ENCODE peak calls at places on chromosomes 12 and 14, in ten cellular contexts. One of them, this sample, is unnamed.

GRCh38 chr12:53508534-53509199 is 1.4 kb upstream of the NPFF start:
- DNase-seq in ovary: peak; percentile 87
- DNase-seq in tibial artery: peak; percentile 89
- DNase-seq in activated CD8-positive, alpha-beta T cell treated with anti-CD3 and anti-CD28 coated beads for 36 hours: peak; percentile 93
- DNase-seq in prostate gland: peak; percentile 77
- DNase-seq in astrocyte of the spinal cord: peak; percentile 68
- DNase-seq in psoas muscle: peak; percentile 81
- DNase-seq in OCI-LY7: peak; percentile 88
- DNase-seq in HFF-Myc: no peak
- DNase-seq in heart left ventricle: peak; percentile 88
- DNase-seq in this sample: peak; percentile 93

GRCh38 chr12:124804011-124804621 is 59.5 kb downstream of the SCARB1 start:
- DNase-seq in ovary: no peak
- DNase-seq in tibial artery: no peak
- DNase-seq in activated CD8-positive, alpha-beta T cell treated with anti-CD3 and anti-CD28 coated beads for 36 hours: no peak
- DNase-seq in prostate gland: peak; percentile 84
- DNase-seq in astrocyte of the spinal cord: peak; percentile 13
- DNase-seq in psoas muscle: peak; percentile 47
- DNase-seq in OCI-LY7: no peak
- DNase-seq in HFF-Myc: peak; percentile 16
- DNase-seq in heart left ventricle: no peak
- DNase-seq in this sample: no peak

GRCh38 chr12:104197264-104197663 is 18.3 kb upstream of the TXNRD1 start:
- DNase-seq in ovary: no peak
- DNase-seq in tibial artery: no peak
- DNase-seq in activated CD8-positive, alpha-beta T cell treated with anti-CD3 and anti-CD28 coated beads for 36 hours: no peak
- DNase-seq in prostate gland: no peak
- DNase-seq in astrocyte of the spinal cord: no peak
- DNase-seq in psoas muscle: no peak
- DNase-seq in OCI-LY7: no peak
- DNase-seq in HFF-Myc: no peak
- DNase-seq in heart left ventricle: no peak
- DNase-seq in this sample: no peak

GRCh38 chr12:92431146-92431545 is 271.6 kb upstream of the PLEKHG7 start:
- DNase-seq in ovary: no peak
- DNase-seq in tibial artery: no peak
- DNase-seq in activated CD8-positive, alpha-beta T cell treated with anti-CD3 and anti-CD28 coated beads for 36 hours: peak; percentile 52
- DNase-seq in prostate gland: no peak
- DNase-seq in astrocyte of the spinal cord: no peak
- DNase-seq in psoas muscle: no peak
- DNase-seq in OCI-LY7: peak; percentile 68
- DNase-seq in HFF-Myc: no peak
- DNase-seq in heart left ventricle: peak; percentile 52
- DNase-seq in this sample: no peak

GRCh38 chr12:3728686-3729085 is 24.2 kb downstream of the CRACR2A start:
- DNase-seq in ovary: no peak
- DNase-seq in tibial artery: no peak
- DNase-seq in activated CD8-positive, alpha-beta T cell treated with anti-CD3 and anti-CD28 coated beads for 36 hours: peak; percentile 65
- DNase-seq in prostate gland: no peak
- DNase-seq in astrocyte of the spinal cord: no peak
- DNase-seq in psoas muscle: no peak
- DNase-seq in OCI-LY7: no peak
- DNase-seq in HFF-Myc: no peak
- DNase-seq in heart left ventricle: no peak
- DNase-seq in this sample: no peak

GRCh38 chr12:108832730-108833354 is 24.5 kb downstream of the SSH1 start:
- DNase-seq in ovary: no peak
- DNase-seq in tibial artery: no peak
- DNase-seq in activated CD8-positive, alpha-beta T cell treated with anti-CD3 and anti-CD28 coated beads for 36 hours: no peak
- DNase-seq in prostate gland: peak; percentile 44
- DNase-seq in astrocyte of the spinal cord: peak; percentile 93
- DNase-seq in psoas muscle: no peak
- DNase-seq in OCI-LY7: no peak
- DNase-seq in HFF-Myc: no peak
- DNase-seq in heart left ventricle: no peak
- DNase-seq in this sample: no peak

GRCh38 chr12:15323530-15323929 is 1.2 kb downstream of the PTPRO start:
- DNase-seq in ovary: no peak
- DNase-seq in tibial artery: no peak
- DNase-seq in activated CD8-positive, alpha-beta T cell treated with anti-CD3 and anti-CD28 coated beads for 36 hours: no peak
- DNase-seq in prostate gland: no peak
- DNase-seq in astrocyte of the spinal cord: no peak
- DNase-seq in psoas muscle: no peak
- DNase-seq in OCI-LY7: no peak
- DNase-seq in HFF-Myc: no peak
- DNase-seq in heart left ventricle: no peak
- DNase-seq in this sample: no peak

GRCh38 chr12:108333898-108334699 is 5.0 kb downstream of the CMKLR1 start:
- DNase-seq in ovary: no peak
- DNase-seq in tibial artery: no peak
- DNase-seq in activated CD8-positive, alpha-beta T cell treated with anti-CD3 and anti-CD28 coated beads for 36 hours: peak; percentile 44
- DNase-seq in prostate gland: no peak
- DNase-seq in astrocyte of the spinal cord: peak; percentile 47
- DNase-seq in psoas muscle: no peak
- DNase-seq in OCI-LY7: no peak
- DNase-seq in HFF-Myc: peak; percentile 5
- DNase-seq in heart left ventricle: no peak
- DNase-seq in this sample: no peak

GRCh38 chr12:62930546-62931425 is 4.2 kb downstream of the PPM1H start:
- DNase-seq in ovary: no peak
- DNase-seq in tibial artery: no peak
- DNase-seq in activated CD8-positive, alpha-beta T cell treated with anti-CD3 and anti-CD28 coated beads for 36 hours: no peak
- DNase-seq in prostate gland: no peak
- DNase-seq in astrocyte of the spinal cord: no peak
- DNase-seq in psoas muscle: no peak
- DNase-seq in OCI-LY7: no peak
- DNase-seq in HFF-Myc: no peak
- DNase-seq in heart left ventricle: no peak
- DNase-seq in this sample: no peak

GRCh38 chr12:62934799-62935674 is at the start of gene PPM1H:
- DNase-seq in ovary: peak; percentile 46
- DNase-seq in tibial artery: peak; percentile 44
- DNase-seq in activated CD8-positive, alpha-beta T cell treated with anti-CD3 and anti-CD28 coated beads for 36 hours: peak; percentile 42
- DNase-seq in prostate gland: peak; percentile 69
- DNase-seq in astrocyte of the spinal cord: peak; percentile 22
- DNase-seq in psoas muscle: peak; percentile 58
- DNase-seq in OCI-LY7: peak; percentile 78
- DNase-seq in HFF-Myc: no peak
- DNase-seq in heart left ventricle: peak; percentile 87
- DNase-seq in this sample: peak; percentile 87

GRCh38 chr12:62933220-62933870 is 1.6 kb downstream of the PPM1H start:
- DNase-seq in ovary: no peak
- DNase-seq in tibial artery: no peak
- DNase-seq in activated CD8-positive, alpha-beta T cell treated with anti-CD3 and anti-CD28 coated beads for 36 hours: no peak
- DNase-seq in prostate gland: peak; percentile 54
- DNase-seq in astrocyte of the spinal cord: peak; percentile 18
- DNase-seq in psoas muscle: no peak
- DNase-seq in OCI-LY7: no peak
- DNase-seq in HFF-Myc: no peak
- DNase-seq in heart left ventricle: peak; percentile 66
- DNase-seq in this sample: peak; percentile 50

GRCh38 chr12:62931481-62931880 is 3.5 kb downstream of the PPM1H start:
- DNase-seq in ovary: no peak
- DNase-seq in tibial artery: no peak
- DNase-seq in activated CD8-positive, alpha-beta T cell treated with anti-CD3 and anti-CD28 coated beads for 36 hours: no peak
- DNase-seq in prostate gland: no peak
- DNase-seq in astrocyte of the spinal cord: no peak
- DNase-seq in psoas muscle: no peak
- DNase-seq in OCI-LY7: no peak
- DNase-seq in HFF-Myc: no peak
- DNase-seq in heart left ventricle: no peak
- DNase-seq in this sample: no peak

DNA sequence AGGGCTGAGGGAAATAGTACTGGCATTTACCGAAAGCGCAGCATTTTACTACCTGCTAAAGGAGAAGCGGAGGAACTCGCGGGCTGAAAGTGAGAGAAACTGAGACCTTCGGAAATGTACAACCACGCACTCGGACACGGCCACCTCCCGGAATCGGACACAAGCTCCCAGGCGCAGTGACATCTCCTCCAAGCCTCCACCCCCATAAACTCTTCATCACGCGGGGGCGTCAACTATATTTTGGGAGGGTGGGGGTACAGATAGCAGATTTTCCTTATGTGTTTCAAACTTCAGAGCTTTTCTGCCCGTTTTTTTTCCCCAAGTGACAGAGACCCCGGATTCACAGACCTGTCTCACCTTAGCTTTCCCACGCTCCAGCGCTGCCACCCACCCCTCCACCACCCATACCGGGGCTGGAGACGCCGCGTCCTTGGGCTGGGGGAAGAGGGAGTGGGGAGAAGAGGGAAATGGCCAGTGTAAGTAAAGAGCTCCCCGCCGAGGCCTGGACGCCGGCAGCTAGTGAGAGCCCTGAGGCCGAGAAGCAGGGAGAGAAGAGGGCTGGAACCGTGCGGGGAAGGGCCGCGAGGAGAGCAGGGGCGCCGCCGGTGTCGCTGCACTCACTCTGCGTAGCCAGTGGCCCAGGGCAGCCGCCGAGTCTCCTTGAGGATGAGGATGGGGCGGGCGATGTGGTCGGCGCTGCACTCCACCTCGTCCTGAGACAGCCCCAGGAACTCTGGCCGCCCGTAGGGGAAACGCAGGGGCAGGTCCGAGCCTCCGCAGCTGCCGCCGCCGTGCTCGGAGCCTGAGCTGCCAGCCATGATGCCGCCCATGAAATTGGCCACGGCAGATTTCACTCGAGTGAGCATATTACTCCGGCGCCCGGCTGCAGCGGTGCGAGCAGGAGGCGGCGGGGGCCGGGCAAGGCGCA is 815 bp downstream of the PPM1H start:
- DNase-seq in ovary: no peak
- DNase-seq in tibial artery: peak; percentile 25
- DNase-seq in activated CD8-positive, alpha-beta T cell treated with anti-CD3 and anti-CD28 coated beads for 36 hours: peak; percentile 18
- DNase-seq in prostate gland: peak; percentile 19
- DNase-seq in astrocyte of the spinal cord: peak; percentile 25
- DNase-seq in psoas muscle: peak; percentile 39
- DNase-seq in OCI-LY7: peak; percentile 34
- DNase-seq in HFF-Myc: no peak
- DNase-seq in heart left ventricle: peak; percentile 77
- DNase-seq in this sample: peak; percentile 44
- TF ChIP-seq CTCF in ovary: no peak
- TF ChIP-seq CTCF in tibial artery: no peak
- TF ChIP-seq CTCF in activated CD8-positive, alpha-beta T cell treated with anti-CD3 and anti-CD28 coated beads for 36 hours: no peak
- TF ChIP-seq CTCF in prostate gland: no peak
- TF ChIP-seq CTCF in astrocyte of the spinal cord: no peak
- TF ChIP-seq CTCF in psoas muscle: no peak
- TF ChIP-seq CTCF in OCI-LY7: no peak
- TF ChIP-seq CTCF in HFF-Myc: no peak
- TF ChIP-seq CTCF in heart left ventricle: no peak
- TF ChIP-seq CTCF in this sample: no peak

GRCh38 chr14:57962293-57962996 is 96.6 kb upstream of the SLC35F4 start:
- DNase-seq in ovary: no peak
- DNase-seq in tibial artery: no peak
- DNase-seq in activated CD8-positive, alpha-beta T cell treated with anti-CD3 and anti-CD28 coated beads for 36 hours: no peak
- DNase-seq in prostate gland: no peak
- DNase-seq in astrocyte of the spinal cord: no peak
- DNase-seq in psoas muscle: no peak
- DNase-seq in OCI-LY7: no peak
- DNase-seq in HFF-Myc: no peak
- DNase-seq in heart left ventricle: no peak
- DNase-seq in this sample: no peak
- TF ChIP-seq CTCF in ovary: no peak
- TF ChIP-seq CTCF in tibial artery: peak; percentile 14
- TF ChIP-seq CTCF in activated CD8-positive, alpha-beta T cell treated with anti-CD3 and anti-CD28 coated beads for 36 hours: no peak
- TF ChIP-seq CTCF in prostate gland: no peak
- TF ChIP-seq CTCF in astrocyte of the spinal cord: no peak
- TF ChIP-seq CTCF in psoas muscle: no peak
- TF ChIP-seq CTCF in OCI-LY7: no peak
- TF ChIP-seq CTCF in HFF-Myc: no peak
- TF ChIP-seq CTCF in heart left ventricle: no peak
- TF ChIP-seq CTCF in this sample: no peak

GRCh38 chr12:101931498-101932326 is 54.3 kb downstream of the DRAM1 start:
- DNase-seq in ovary: no peak
- DNase-seq in tibial artery: no peak
- DNase-seq in activated CD8-positive, alpha-beta T cell treated with anti-CD3 and anti-CD28 coated beads for 36 hours: no peak
- DNase-seq in prostate gland: no peak
- DNase-seq in astrocyte of the spinal cord: no peak
- DNase-seq in psoas muscle: no peak
- DNase-seq in OCI-LY7: peak; percentile 72
- DNase-seq in HFF-Myc: no peak
- DNase-seq in heart left ventricle: no peak
- DNase-seq in this sample: no peak

GRCh38 chr12:101939856-101940265 is 62.5 kb downstream of the DRAM1 start:
- DNase-seq in ovary: peak; percentile 72
- DNase-seq in tibial artery: peak; percentile 73
- DNase-seq in activated CD8-positive, alpha-beta T cell treated with anti-CD3 and anti-CD28 coated beads for 36 hours: peak; percentile 75
- DNase-seq in prostate gland: peak; percentile 64
- DNase-seq in astrocyte of the spinal cord: peak; percentile 76
- DNase-seq in psoas muscle: peak; percentile 25
- DNase-seq in OCI-LY7: peak; percentile 83
- DNase-seq in HFF-Myc: peak; percentile 68
- DNase-seq in heart left ventricle: no peak
- DNase-seq in this sample: peak; percentile 60

GRCh38 chr12:101933866-101934514 is 56.6 kb downstream of the DRAM1 start:
- DNase-seq in ovary: no peak
- DNase-seq in tibial artery: peak; percentile 75
- DNase-seq in activated CD8-positive, alpha-beta T cell treated with anti-CD3 and anti-CD28 coated beads for 36 hours: no peak
- DNase-seq in prostate gland: no peak
- DNase-seq in astrocyte of the spinal cord: no peak
- DNase-seq in psoas muscle: peak; percentile 48
- DNase-seq in OCI-LY7: no peak
- DNase-seq in HFF-Myc: no peak
- DNase-seq in heart left ventricle: no peak
- DNase-seq in this sample: no peak

GRCh38 chr12:101939306-101939705 is 61.9 kb downstream of the DRAM1 start:
- DNase-seq in ovary: no peak
- DNase-seq in tibial artery: no peak
- DNase-seq in activated CD8-positive, alpha-beta T cell treated with anti-CD3 and anti-CD28 coated beads for 36 hours: no peak
- DNase-seq in prostate gland: no peak
- DNase-seq in astrocyte of the spinal cord: no peak
- DNase-seq in psoas muscle: no peak
- DNase-seq in OCI-LY7: no peak
- DNase-seq in HFF-Myc: no peak
- DNase-seq in heart left ventricle: no peak
- DNase-seq in this sample: no peak

GRCh38 chr12:101935769-101936741 is 58.7 kb downstream of the DRAM1 start:
- DNase-seq in ovary: peak; percentile 58
- DNase-seq in tibial artery: peak; percentile 70
- DNase-seq in activated CD8-positive, alpha-beta T cell treated with anti-CD3 and anti-CD28 coated beads for 36 hours: peak; percentile 5
- DNase-seq in prostate gland: no peak
- DNase-seq in astrocyte of the spinal cord: peak; percentile 86
- DNase-seq in psoas muscle: peak; percentile 73
- DNase-seq in OCI-LY7: peak; percentile 81
- DNase-seq in HFF-Myc: peak; percentile 90
- DNase-seq in heart left ventricle: peak; percentile 66
- DNase-seq in this sample: no peak
- TF ChIP-seq CTCF in ovary: no peak
- TF ChIP-seq CTCF in tibial artery: no peak
- TF ChIP-seq CTCF in activated CD8-positive, alpha-beta T cell treated with anti-CD3 and anti-CD28 coated beads for 36 hours: no peak
- TF ChIP-seq CTCF in prostate gland: no peak
- TF ChIP-seq CTCF in astrocyte of the spinal cord: no peak
- TF ChIP-seq CTCF in psoas muscle: no peak
- TF ChIP-seq CTCF in OCI-LY7: no peak
- TF ChIP-seq CTCF in HFF-Myc: no peak
- TF ChIP-seq CTCF in heart left ventricle: no peak
- TF ChIP-seq CTCF in this sample: no peak

DNA sequence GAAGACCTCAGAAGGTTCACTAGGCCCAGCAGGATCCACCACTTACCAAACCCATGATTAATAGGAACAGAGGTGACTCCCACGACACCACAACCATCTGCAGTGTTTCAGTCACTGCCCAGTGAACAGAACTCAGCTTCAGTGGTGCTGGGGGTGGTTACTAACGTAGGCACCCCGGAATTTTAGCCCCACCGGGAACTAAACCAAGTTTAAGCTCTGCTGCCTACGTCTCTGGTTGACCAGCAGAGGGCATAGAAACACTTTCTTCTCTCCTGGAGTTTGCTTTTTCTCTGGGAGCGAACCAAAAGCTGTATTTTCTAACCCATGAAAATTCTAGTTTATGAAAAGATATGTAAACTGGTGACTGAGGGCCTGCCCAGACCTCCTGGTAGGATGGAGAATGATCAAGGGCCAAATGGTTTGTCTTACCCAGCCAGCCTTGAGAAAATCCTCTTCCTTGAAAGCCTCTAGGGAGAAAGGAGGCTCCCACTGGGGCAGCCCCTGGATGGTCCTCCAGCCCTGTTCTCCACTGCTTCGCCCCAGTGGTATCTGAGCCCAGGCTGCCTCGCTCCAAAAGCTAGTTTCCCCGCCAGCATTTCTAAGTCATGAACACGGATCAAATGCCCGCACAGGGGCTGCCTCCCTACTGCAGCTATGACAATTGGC is 379.8 kb downstream of the DPF3 start:
- DNase-seq in ovary: no peak
- DNase-seq in tibial artery: no peak
- DNase-seq in activated CD8-positive, alpha-beta T cell treated with anti-CD3 and anti-CD28 coated beads for 36 hours: no peak
- DNase-seq in prostate gland: no peak
- DNase-seq in astrocyte of the spinal cord: peak; percentile 57
- DNase-seq in psoas muscle: no peak
- DNase-seq in OCI-LY7: peak; percentile 47
- DNase-seq in HFF-Myc: peak; percentile 26
- DNase-seq in heart left ventricle: no peak
- DNase-seq in this sample: no peak
- TF ChIP-seq CTCF in ovary: peak; percentile 62
- TF ChIP-seq CTCF in tibial artery: peak; percentile 60
- TF ChIP-seq CTCF in activated CD8-positive, alpha-beta T cell treated with anti-CD3 and anti-CD28 coated beads for 36 hours: peak; percentile 66
- TF ChIP-seq CTCF in prostate gland: no peak
- TF ChIP-seq CTCF in astrocyte of the spinal cord: peak; percentile 88
- TF ChIP-seq CTCF in psoas muscle: peak; percentile 59
- TF ChIP-seq CTCF in OCI-LY7: peak; percentile 85
- TF ChIP-seq CTCF in HFF-Myc: peak; percentile 84
- TF ChIP-seq CTCF in heart left ventricle: peak; percentile 56
- TF ChIP-seq CTCF in this sample: peak; percentile 43

This sample was measured in colonic mucosa.